ENCODE peak calls at places on chromosomes 13 and 19, in six cellular contexts. One of them, this sample, is unnamed.

GRCh38 chr19:2819540-2820111 is at the start of gene ZNF554:
- DNase-seq in AG04449: peak; percentile 57
- DNase-seq in HL-60: peak; percentile 95
- DNase-seq in spleen: peak; percentile 99
- DNase-seq in kidney: peak; percentile 99
- DNase-seq in A549: peak; percentile 95
- DNase-seq in this sample: peak; percentile 80

GRCh38 chr13:97538193-97538592 is 104.2 kb downstream of the RAP2A start:
- DNase-seq in AG04449: no peak
- DNase-seq in HL-60: no peak
- DNase-seq in spleen: no peak
- DNase-seq in kidney: no peak
- DNase-seq in A549: no peak
- DNase-seq in this sample: no peak

GRCh38 chr19:49272204-49272603 is 52.8 kb downstream of the SLC6A16 start:
- DNase-seq in AG04449: peak; percentile 3
- DNase-seq in HL-60: no peak
- DNase-seq in spleen: no peak
- DNase-seq in kidney: no peak
- DNase-seq in A549: peak; percentile 44
- DNase-seq in this sample: no peak

GRCh38 chr13:107374038-107374437 is 806.1 kb upstream of the ARGLU1 start:
- DNase-seq in AG04449: no peak
- DNase-seq in HL-60: no peak
- DNase-seq in spleen: no peak
- DNase-seq in kidney: no peak
- DNase-seq in A549: no peak
- DNase-seq in this sample: no peak

GRCh38 chr13:67829641-67830040 is 599.5 kb upstream of the PCDH9 start:
- DNase-seq in AG04449: no peak
- DNase-seq in HL-60: no peak
- DNase-seq in spleen: no peak
- DNase-seq in kidney: no peak
- DNase-seq in A549: no peak
- DNase-seq in this sample: no peak

GRCh38 chr19:19817357-19817756 is 4.2 kb downstream of the ZNF506 start:
- DNase-seq in AG04449: no peak
- DNase-seq in HL-60: peak; percentile 2
- DNase-seq in spleen: no peak
- DNase-seq in kidney: no peak
- DNase-seq in A549: no peak
- DNase-seq in this sample: no peak

GRCh38 chr19:45087531-45087930 is 5.4 kb upstream of the PPP1R37 start:
- DNase-seq in AG04449: no peak
- DNase-seq in HL-60: no peak
- DNase-seq in spleen: peak; percentile 81
- DNase-seq in kidney: no peak
- DNase-seq in A549: no peak
- DNase-seq in this sample: no peak

GRCh38 chr19:49339364-49340068 is 4.3 kb downstream of the CD37 start:
- DNase-seq in AG04449: no peak
- DNase-seq in HL-60: no peak
- DNase-seq in spleen: peak; percentile 86
- DNase-seq in kidney: peak; percentile 97
- DNase-seq in A549: no peak
- DNase-seq in this sample: no peak

GRCh38 chr13:27374126-27374613 is 50.2 kb upstream of the GTF3A start:
- DNase-seq in AG04449: no peak
- DNase-seq in HL-60: no peak
- DNase-seq in spleen: no peak
- DNase-seq in kidney: no peak
- DNase-seq in A549: no peak
- DNase-seq in this sample: no peak

GRCh38 chr13:113759525-113760137 is 605 bp downstream of the TMEM255B start:
- DNase-seq in AG04449: no peak
- DNase-seq in HL-60: no peak
- DNase-seq in spleen: peak; percentile 81
- DNase-seq in kidney: no peak
- DNase-seq in A549: no peak
- DNase-seq in this sample: no peak

GRCh38 chr13:77267362-77267761 is 59.5 kb downstream of the MYCBP2 start:
- DNase-seq in AG04449: no peak
- DNase-seq in HL-60: no peak
- DNase-seq in spleen: no peak
- DNase-seq in kidney: no peak
- DNase-seq in A549: no peak
- DNase-seq in this sample: no peak

GRCh38 chr13:104318121-104318520 is 1251.9 kb upstream of the SLC10A2 start:
- DNase-seq in AG04449: no peak
- DNase-seq in HL-60: no peak
- DNase-seq in spleen: no peak
- DNase-seq in kidney: no peak
- DNase-seq in A549: no peak
- DNase-seq in this sample: peak; percentile 49

GRCh38 chr19:2982983-2983350 is 5.6 kb downstream of the TLE6 start:
- DNase-seq in AG04449: peak; percentile 67
- DNase-seq in HL-60: no peak
- DNase-seq in spleen: no peak
- DNase-seq in kidney: peak; percentile 96
- DNase-seq in A549: no peak
- DNase-seq in this sample: peak; percentile 19

GRCh38 chr19:5949792-5950305 is 28.1 kb downstream of the RANBP3 start:
- DNase-seq in AG04449: no peak
- DNase-seq in HL-60: no peak
- DNase-seq in spleen: no peak
- DNase-seq in kidney: no peak
- DNase-seq in A549: no peak
- DNase-seq in this sample: no peak

GRCh38 chr13:46553521-46553885 is 533 bp downstream of the LRCH1 start:
- DNase-seq in AG04449: no peak
- DNase-seq in HL-60: no peak
- DNase-seq in spleen: no peak
- DNase-seq in kidney: peak; percentile 84
- DNase-seq in A549: no peak
- DNase-seq in this sample: no peak

DNA sequence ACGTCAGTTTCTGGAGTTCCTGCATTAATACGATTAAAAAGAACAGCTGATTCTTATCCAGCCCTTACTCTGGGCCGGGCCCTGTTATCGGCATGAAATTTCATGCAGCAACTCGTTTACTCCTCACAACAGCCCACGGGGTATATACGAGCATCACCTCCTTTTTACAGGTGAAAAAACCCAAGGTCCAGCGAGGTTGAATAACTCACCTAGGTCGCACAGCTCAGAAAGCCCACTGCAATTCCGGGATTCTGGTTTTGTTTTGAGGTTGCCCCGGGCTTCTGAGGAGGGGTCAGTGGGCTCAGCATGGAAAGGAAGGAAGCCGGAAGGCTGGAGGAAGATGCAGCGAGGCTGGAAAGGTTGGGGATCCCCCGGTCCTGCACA is 577 bp upstream of the ACP7 start:
- DNase-seq in AG04449: no peak
- DNase-seq in HL-60: no peak
- DNase-seq in spleen: no peak
- DNase-seq in kidney: no peak
- DNase-seq in A549: no peak
- DNase-seq in this sample: no peak
- H3K4me3 ChIP-seq in AG04449: peak overlapping the region; percentile 20
- H3K4me3 ChIP-seq in HL-60: no peak overlapping the region
- H3K4me3 ChIP-seq in spleen: no peak overlapping the region
- H3K4me3 ChIP-seq in kidney: no peak overlapping the region
- H3K4me3 ChIP-seq in A549: peak overlapping the region; percentile 17
- H3K4me3 ChIP-seq in this sample: no peak overlapping the region

GRCh38 chr13:79128158-79128557 is 277.9 kb downstream of the RBM26 start:
- DNase-seq in AG04449: no peak
- DNase-seq in HL-60: peak; percentile 66
- DNase-seq in spleen: no peak
- DNase-seq in kidney: no peak
- DNase-seq in A549: peak; percentile 9
- DNase-seq in this sample: no peak
- TF ChIP-seq CTCF in AG04449: no peak
- TF ChIP-seq CTCF in HL-60: no peak
- TF ChIP-seq CTCF in spleen: no peak
- TF ChIP-seq CTCF in kidney: no peak
- TF ChIP-seq CTCF in A549: no peak
- TF ChIP-seq CTCF in this sample: no peak

DNA sequence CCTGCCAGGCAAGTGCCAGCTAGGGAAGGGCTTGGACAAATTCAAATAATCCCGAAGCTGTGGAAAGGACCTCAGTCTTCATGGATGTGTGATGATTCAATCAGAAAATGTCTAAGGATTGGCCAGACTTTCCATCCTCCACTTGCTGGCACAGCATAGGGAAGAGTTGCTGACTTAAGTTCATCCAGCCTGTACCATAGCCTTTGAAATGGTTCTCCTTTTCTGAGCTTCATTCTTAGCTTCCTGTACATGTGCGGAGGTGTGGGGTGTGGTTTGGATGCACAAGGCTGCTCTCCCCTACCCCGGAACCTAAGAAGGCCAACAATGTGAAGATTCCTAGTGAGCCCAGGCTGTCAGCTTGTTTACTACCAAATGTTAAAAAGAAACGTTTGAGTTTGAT is 959 bp upstream of the IGFL3 start:
- DNase-seq in AG04449: no peak
- DNase-seq in HL-60: no peak
- DNase-seq in spleen: no peak
- DNase-seq in kidney: no peak
- DNase-seq in A549: no peak
- DNase-seq in this sample: no peak
- H3K4me3 ChIP-seq in AG04449: no peak overlapping the region
- H3K4me3 ChIP-seq in HL-60: no peak overlapping the region
- H3K4me3 ChIP-seq in spleen: no peak overlapping the region
- H3K4me3 ChIP-seq in kidney: no peak overlapping the region
- H3K4me3 ChIP-seq in A549: no peak overlapping the region
- H3K4me3 ChIP-seq in this sample: no peak overlapping the region

GRCh38 chr13:42354246-42355117 is 82.5 kb downstream of the AKAP11 start:
- DNase-seq in AG04449: peak; percentile 28
- DNase-seq in HL-60: no peak
- DNase-seq in spleen: no peak
- DNase-seq in kidney: no peak
- DNase-seq in A549: no peak
- DNase-seq in this sample: peak; percentile 25
- TF ChIP-seq CTCF in AG04449: no peak
- TF ChIP-seq CTCF in HL-60: no peak
- TF ChIP-seq CTCF in spleen: no peak
- TF ChIP-seq CTCF in kidney: no peak
- TF ChIP-seq CTCF in A549: no peak
- TF ChIP-seq CTCF in this sample: no peak

GRCh38 chr19:4641132-4641531 is 1.8 kb downstream of the TNFAIP8L1 start:
- DNase-seq in AG04449: no peak
- DNase-seq in HL-60: no peak
- DNase-seq in spleen: no peak
- DNase-seq in kidney: peak; percentile 51
- DNase-seq in A549: no peak
- DNase-seq in this sample: no peak
- H3K4me3 ChIP-seq in AG04449: no peak overlapping the region
- H3K4me3 ChIP-seq in HL-60: no peak overlapping the region
- H3K4me3 ChIP-seq in spleen: no peak overlapping the region
- H3K4me3 ChIP-seq in kidney: no peak overlapping the region
- H3K4me3 ChIP-seq in A549: no peak overlapping the region
- H3K4me3 ChIP-seq in this sample: no peak overlapping the region

This sample was measured in LNCaP clone FGC.